ENCODE peak calls at places on chromosome 5, in nine cellular contexts. Q, I, Z, M, L, H, U, E and Y are unnamed samples.

GRCh38 chr5:12625667-12626263 is 721.5 kb upstream of the CTNND2 start:
- DNase-seq in E (no peak), Z (no peak), L (no peak), Q (no peak), I (no peak), H (no peak), U (no peak), M (no peak), Y (no peak)

GRCh38 chr5:149011084-149011483 is 51.8 kb downstream of the SH3TC2 start:
- DNase-seq in H (no peak), M (no peak), Q (no peak), Z (no peak), I (peak), U (no peak), L (no peak), E (no peak), Y (peak)

GRCh38 chr5:123701511-123702200 is 189.7 kb downstream of the CSNK1G3 start:
- DNase-seq in E (no peak), L (no peak), U (no peak), H (no peak), Z (no peak), I (no peak), Q (no peak), M (no peak), Y (no peak)

GRCh38 chr5:176817864-176818377 is 7.6 kb downstream of the UNC5A start:
- DNase-seq in E (no peak), U (no peak), I (no peak), Q (no peak), L (peak), H (no peak), M (no peak), Z (no peak), Y (peak)

GRCh38 chr5:168706655-168707069 is 127.5 kb upstream of the PANK3 start:
- DNase-seq in M (no peak), U (no peak), I (peak), E (no peak), H (no peak), Q (peak), Z (no peak), L (peak), Y (peak)

GRCh38 chr5:93586948-93587918 is 4.2 kb downstream of the NR2F1 start:
- DNase-seq in I (peak), U (no peak), Q (no peak), M (no peak), Z (no peak), H (no peak), L (no peak), E (no peak), Y (no peak)

GRCh38 chr5:82772281-82772680 is 304.9 kb downstream of the TMEM167A start:
- DNase-seq in U (no peak), Z (no peak), L (no peak), I (no peak), E (no peak), Q (no peak), H (no peak), M (no peak), Y (no peak)

GRCh38 chr5:139708877-139709586 is 60.9 kb downstream of the CXXC5 start:
- DNase-seq in M (peak), I (peak), L (peak), H (no peak), E (peak), U (peak), Q (no peak), Z (no peak), Y (no peak)

GRCh38 chr5:105639068-105639467 is 2031.7 kb downstream of the EFNA5 start:
- DNase-seq in M (no peak), H (no peak), Z (no peak), I (no peak), U (no peak), E (no peak), Q (no peak), L (no peak), Y (no peak)

GRCh38 chr5:58459276-58459859 is 518 bp downstream of the PLK2 start:
- DNase-seq in M (no peak), U (no peak), H (peak), Q (no peak), I (peak), E (peak), Z (no peak), L (peak), Y (peak)

GRCh38 chr5:37696190-37697021 is 143.4 kb downstream of the GDNF start:
- DNase-seq in I (peak), L (peak), U (no peak), E (no peak), H (no peak), Q (peak), M (no peak), Z (no peak), Y (peak)

GRCh38 chr5:37839441-37840035 is 303 bp downstream of the GDNF start:
- DNase-seq in M (no peak), Z (no peak), H (no peak), U (no peak), E (peak), L (peak), I (peak), Q (no peak), Y (peak)

GRCh38 chr5:15021286-15022046 is 149.9 kb upstream of the ANKH start:
- DNase-seq in E (no peak), Q (peak), M (no peak), Z (no peak), U (no peak), H (no peak), I (peak), L (no peak), Y (no peak)

GRCh38 chr5:73137575-73138530 is 17.5 kb downstream of the TMEM171 start:
- DNase-seq in L (no peak), Q (no peak), Z (no peak), I (no peak), M (no peak), H (no peak), U (no peak), E (no peak), Y (peak)

GRCh38 chr5:34817558-34818351 is 21.2 kb upstream of the TTC23L start:
- DNase-seq in L (no peak), H (no peak), Z (no peak), E (no peak), I (no peak), M (no peak), U (no peak), Q (peak), Y (no peak)

GRCh38 chr5:159452480-159453167 is 122.3 kb upstream of the IL12B start:
- DNase-seq in Q (no peak), E (no peak), H (no peak), M (no peak), L (no peak), U (no peak), Z (no peak), I (no peak), Y (no peak)

GRCh38 chr5:163379298-163380155 is 57.9 kb upstream of the CCNG1 start:
- DNase-seq in U (no peak), Z (no peak), I (peak), H (no peak), Q (peak), L (peak), M (no peak), E (peak), Y (peak)

GRCh38 chr5:180437336-180437735 is 56.8 kb upstream of the CNOT6 start:
- DNase-seq in U (no peak), L (no peak), I (no peak), H (no peak), E (no peak), M (no peak), Q (no peak), Z (no peak), Y (no peak)

GRCh38 chr5:150758210-150758533 is 645 bp downstream of the DCTN4 start:
- DNase-seq in U (no peak), L (no peak), I (peak), M (no peak), Q (no peak), E (no peak), H (no peak), Z (no peak), Y (no peak)

GRCh38 chr5:180259260-180259611 is 32.6 kb downstream of the MAPK9 start:
- DNase-seq in Q (no peak), Z (no peak), L (no peak), U (no peak), E (no peak), H (no peak), M (no peak), I (peak), Y (no peak)

GRCh38 chr5:160751297-160751696 is 100.7 kb downstream of the ATP10B start:
- DNase-seq in L (no peak), H (no peak), I (no peak), M (no peak), Z (no peak), Q (no peak), E (no peak), U (no peak), Y (no peak)

GRCh38 chr5:8842906-8843590 is 702.8 kb downstream of the SEMA5A start:
- DNase-seq in E (no peak), Z (no peak), L (no peak), Q (no peak), M (no peak), I (peak), H (no peak), U (no peak), Y (peak)

GRCh38 chr5:86152988-86153560 is 464.7 kb upstream of the COX7C start:
- DNase-seq in E (no peak), Z (no peak), L (no peak), U (no peak), Q (no peak), M (no peak), I (no peak), H (no peak), Y (no peak)

GRCh38 chr5:180153991-180154390 is 55.0 kb downstream of the RASGEF1C start:
- DNase-seq in H (no peak), Z (no peak), Q (no peak), M (no peak), L (no peak), U (no peak), I (no peak), E (no peak), Y (no peak)

GRCh38 chr5:8320244-8320643 is 451.3 kb downstream of the MTRR start:
- DNase-seq in L (no peak), U (no peak), I (no peak), M (no peak), Q (no peak), H (no peak), Z (no peak), E (no peak), Y (no peak)

GRCh38 chr5:62717211-62717927 is 138.8 kb downstream of the LRRC70 start:
- DNase-seq in Q (no peak), I (no peak), M (no peak), H (no peak), U (no peak), E (no peak), L (no peak), Z (no peak), Y (no peak)

GRCh38 chr5:55406292-55406691 is 98.5 kb downstream of the MTREX start:
- DNase-seq in Z (no peak), L (no peak), E (no peak), M (no peak), H (no peak), Q (no peak), I (no peak), U (no peak), Y (no peak)

GRCh38 chr5:168602517-168602916 is 23.3 kb upstream of the PANK3 start:
- DNase-seq in Z (no peak), E (no peak), U (no peak), M (no peak), H (no peak), L (no peak), I (no peak), Q (no peak), Y (no peak)

GRCh38 chr5:147532157-147532556 is 22.3 kb upstream of the DPYSL3 start:
- DNase-seq in L (no peak), Z (no peak), Q (no peak), I (no peak), H (no peak), M (no peak), U (no peak), E (no peak), Y (no peak)

GRCh38 chr5:173709761-173710160 is 93.3 kb upstream of the BOD1 start:
- DNase-seq in H (no peak), E (no peak), L (no peak), I (no peak), U (no peak), Q (no peak), Z (no peak), M (no peak), Y (no peak)

GRCh38 chr5:150309101-150309897 is 6.6 kb upstream of the ARSI start:
- DNase-seq in I (no peak), E (no peak), M (no peak), Z (no peak), H (no peak), U (no peak), L (no peak), Q (no peak), Y (no peak)

GRCh38 chr5:95530441-95530840 is 24.3 kb downstream of the SKIC3 start:
- DNase-seq in E (no peak), L (no peak), H (no peak), U (no peak), Z (no peak), Q (no peak), M (no peak), I (peak), Y (peak)

GRCh38 chr5:113224605-113225065 is 210.2 kb downstream of the TSSK1B start:
- DNase-seq in Z (no peak), L (peak), I (peak), M (no peak), Q (peak), H (no peak), E (no peak), U (no peak), Y (no peak)

DNA sequence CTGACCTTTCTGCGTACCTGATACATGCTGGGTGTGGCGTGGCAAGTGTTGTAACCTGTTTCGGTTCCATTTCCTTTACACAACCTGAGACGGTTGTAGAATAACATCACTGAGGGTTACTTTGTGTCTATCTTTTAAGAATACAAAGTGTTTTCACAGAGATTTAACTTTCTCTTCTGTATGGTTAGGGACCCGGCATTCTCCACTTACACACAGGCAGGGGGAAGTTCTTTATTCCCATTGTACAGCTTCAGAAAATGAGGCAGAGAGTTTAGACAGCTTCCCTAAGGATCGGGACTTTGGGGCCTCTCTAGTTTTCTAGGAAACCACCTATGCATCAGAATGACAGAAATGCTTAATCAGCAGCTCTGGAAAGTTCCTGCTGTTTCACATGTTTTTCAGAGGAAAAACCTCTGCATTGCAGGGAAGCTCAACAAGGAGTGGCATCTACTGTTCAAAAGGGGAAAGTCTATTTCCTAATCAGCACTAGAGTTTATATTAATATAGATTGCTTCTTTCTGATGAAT is 41.3 kb downstream of the CAST start:
- DNase-seq in U (no peak), I (no peak), H (no peak), Q (no peak), L (peak), M (no peak), E (peak), Z (no peak), Y (peak)
- H3K4me3 ChIP-seq in U (peak), I (peak), H (peak), Q (peak), L (peak), M (peak), E (peak), Z (peak), Y (peak)

DNA sequence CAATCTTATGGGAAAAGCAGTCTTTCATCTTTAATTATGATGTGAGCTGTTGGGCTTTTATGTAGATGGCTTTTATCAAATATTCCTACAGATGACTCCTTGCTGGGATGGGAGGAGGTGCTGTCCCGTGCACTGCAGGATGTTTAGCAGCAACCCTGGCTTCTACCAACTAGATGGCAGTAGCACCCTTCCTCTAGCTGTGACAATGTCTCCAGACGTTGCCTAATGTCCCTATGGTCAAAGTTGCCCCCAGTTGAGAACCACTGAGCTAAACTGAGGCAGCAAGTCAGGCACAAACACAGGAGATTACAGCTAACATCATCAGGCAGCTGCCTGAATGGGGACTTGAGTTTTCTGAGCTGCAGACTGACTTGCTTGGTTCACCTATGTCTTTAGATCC is 401.9 kb upstream of the PDE4D start:
- DNase-seq in H (no peak), M (no peak), Z (peak), L (peak), Q (peak), E (peak), U (no peak), I (peak), Y (peak)
- TF ChIP-seq CTCF in H (no peak), M (peak), Z (peak), L (peak), Q (peak), E (peak), U (no peak), I (peak), Y (peak)

DNA sequence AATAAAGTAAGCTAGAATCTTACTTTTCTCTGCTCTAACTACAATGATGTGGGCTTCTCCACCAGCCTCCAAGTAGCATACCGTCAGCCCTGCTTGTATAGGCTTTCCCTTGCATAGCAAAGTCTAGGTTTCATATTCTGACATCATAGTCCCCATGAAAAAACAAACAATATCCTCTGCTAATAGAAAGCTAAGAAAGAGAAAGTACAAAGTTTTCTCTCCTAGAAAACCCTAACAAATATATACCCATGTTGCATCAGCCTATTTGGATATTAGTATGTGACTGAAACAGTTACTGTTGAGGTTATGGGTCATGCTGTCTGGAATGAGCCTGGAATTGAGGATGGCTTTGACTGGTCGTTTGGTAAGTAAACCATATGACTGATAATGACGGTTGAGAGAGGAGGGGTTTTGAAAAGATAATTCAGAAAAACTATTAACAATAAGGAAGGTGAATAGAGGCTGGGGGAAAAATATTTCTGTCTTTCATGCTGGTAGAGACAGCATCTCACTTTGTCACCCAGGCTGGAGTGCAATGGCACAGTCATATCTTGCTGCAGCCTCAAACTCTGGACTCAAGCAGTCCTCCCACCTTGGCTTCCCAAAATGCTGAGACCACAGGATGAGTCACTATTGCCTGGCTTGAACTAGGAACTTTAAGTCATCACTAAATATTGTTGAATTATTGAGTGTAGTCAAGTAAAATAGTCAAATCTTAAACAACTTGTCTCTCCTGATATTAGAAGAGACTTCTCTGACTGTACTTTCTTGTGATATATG is 1696.1 kb downstream of the MAT2B start:
- DNase-seq in U (no peak), Z (no peak), E (no peak), Q (peak), L (no peak), M (no peak), I (peak), H (no peak), Y (peak)
- H3K4me3 ChIP-seq in U (no peak), Z (no peak), E (no peak), Q (no peak), L (no peak), M (no peak), I (no peak), H (no peak), Y (no peak)

DNA sequence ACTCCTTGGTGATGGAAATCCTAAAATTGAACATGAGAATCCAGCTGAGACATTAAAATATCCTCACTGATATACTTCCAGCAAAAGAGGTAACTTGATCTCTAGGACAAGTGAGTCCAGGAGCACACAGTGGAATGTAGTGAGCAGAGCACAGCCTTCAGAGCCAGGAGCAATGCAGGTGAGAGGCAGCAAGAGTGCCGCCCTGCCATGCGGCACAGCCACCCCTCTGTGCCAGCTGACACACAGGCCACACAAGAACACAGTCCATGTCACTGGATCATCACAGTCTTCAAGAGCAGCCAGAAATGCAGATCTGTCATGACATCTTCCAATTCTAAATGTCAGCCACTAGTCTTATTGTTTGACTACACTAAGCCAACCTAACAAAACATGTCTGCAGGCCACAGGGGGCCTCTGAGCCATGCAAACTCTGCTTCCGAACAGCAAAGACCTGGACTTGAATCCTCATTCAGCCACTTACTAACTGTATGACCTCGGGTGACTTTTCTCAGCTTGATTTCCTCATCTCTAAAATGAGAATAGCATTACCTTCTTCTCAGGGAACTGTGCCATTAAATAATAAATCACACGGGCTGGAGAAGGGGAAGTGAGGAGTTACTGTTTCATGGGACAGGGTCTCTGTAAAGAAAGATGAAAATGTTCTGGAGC is 47.0 kb downstream of the CCDC125 start:
- DNase-seq in E (no peak), U (no peak), Z (no peak), M (no peak), Q (peak), L (no peak), I (no peak), H (no peak), Y (no peak)
- TF ChIP-seq CTCF in E (no peak), U (no peak), Z (no peak), M (no peak), Q (no peak), L (no peak), I (no peak), H (no peak), Y (no peak)

GRCh38 chr5:107589520-107590193 is 81.1 kb downstream of the EFNA5 start:
- DNase-seq in Q (no peak), M (no peak), Z (no peak), U (no peak), I (no peak), E (no peak), H (no peak), L (no peak), Y (no peak)
- H3K4me3 ChIP-seq in Q (no peak), M (no peak), Z (no peak), U (no peak), I (no peak), E (no peak), H (no peak), L (no peak), Y (no peak)

GRCh38 chr5:88672644-88673493 is 210.1 kb downstream of the MEF2C start:
- DNase-seq in H (no peak), L (no peak), I (no peak), E (no peak), U (no peak), Q (peak), Z (no peak), M (no peak), Y (no peak)
- TF ChIP-seq CTCF in H (no peak), L (no peak), I (no peak), E (no peak), U (no peak), Q (peak), Z (no peak), M (no peak), Y (no peak)

GRCh38 chr5:156669416-156669815 is 180.7 kb upstream of the PPP1R2B start:
- DNase-seq in M (no peak), L (no peak), Z (no peak), E (no peak), I (no peak), Q (no peak), H (no peak), U (no peak), Y (no peak)

GRCh38 chr5:156675402-156675801 is 174.7 kb upstream of the PPP1R2B start:
- DNase-seq in I (peak), L (no peak), Q (no peak), Z (no peak), U (no peak), M (no peak), E (no peak), H (no peak), Y (no peak)

DNA sequence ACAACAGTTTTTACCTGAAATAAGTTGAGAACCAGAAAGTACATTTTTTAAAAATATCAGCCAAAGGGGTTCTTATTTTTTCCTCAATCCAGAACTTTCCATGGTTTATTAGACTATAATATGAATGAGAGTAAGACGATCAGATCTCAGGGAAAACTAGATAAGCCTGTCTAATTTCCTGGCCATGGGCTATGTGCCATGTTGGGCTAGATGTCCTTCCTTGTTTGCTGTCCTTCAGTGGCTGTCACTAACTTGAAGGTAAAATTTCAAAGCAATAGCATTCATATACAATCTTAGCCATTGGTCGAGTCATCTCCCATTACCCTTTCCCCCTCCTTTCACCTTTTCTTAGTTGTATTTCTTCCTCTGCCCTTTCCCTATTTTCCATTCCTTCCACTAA is 179.5 kb upstream of the PPP1R2B start:
- DNase-seq in H (no peak), Z (no peak), L (no peak), I (no peak), U (no peak), Q (no peak), M (no peak), E (no peak), Y (no peak)
- H3K4me3 ChIP-seq in H (no peak), Z (no peak), L (no peak), I (no peak), U (no peak), Q (no peak), M (no peak), E (no peak), Y (no peak)